ENCODE peak calls at places on chromosomes 1 and 21, in five cellular contexts. One of them, this sample, is unnamed.

GRCh38 chr21:37615962-37616361 is 249.4 kb downstream of the DYRK1A start:
- DNase-seq in heart left ventricle: no peak
- DNase-seq in lung: no peak
- DNase-seq in endothelial cell: no peak
- DNase-seq in NCI-H345: no peak
- DNase-seq in this sample: no peak

GRCh38 chr1:225156254-225156653 is 226.8 kb downstream of the DNAH14 start:
- DNase-seq in heart left ventricle: no peak
- DNase-seq in lung: no peak
- DNase-seq in endothelial cell: no peak
- DNase-seq in NCI-H345: no peak
- DNase-seq in this sample: no peak

GRCh38 chr1:185559684-185560310 is 174.4 kb upstream of the HMCN1 start:
- DNase-seq in heart left ventricle: peak
- DNase-seq in lung: peak
- DNase-seq in endothelial cell: peak
- DNase-seq in NCI-H345: no peak
- DNase-seq in this sample: peak

GRCh38 chr21:26153758-26154157 is 16.8 kb downstream of the APP start:
- DNase-seq in heart left ventricle: no peak
- DNase-seq in lung: no peak
- DNase-seq in endothelial cell: no peak
- DNase-seq in NCI-H345: no peak
- DNase-seq in this sample: no peak

GRCh38 chr21:33441489-33442477 is 38.0 kb downstream of the TMEM50B start:
- DNase-seq in heart left ventricle: no peak
- DNase-seq in lung: peak
- DNase-seq in endothelial cell: no peak
- DNase-seq in NCI-H345: peak
- DNase-seq in this sample: no peak

GRCh38 chr1:224651188-224651587 is 35.1 kb downstream of the CNIH3 start:
- DNase-seq in heart left ventricle: no peak
- DNase-seq in lung: no peak
- DNase-seq in endothelial cell: no peak
- DNase-seq in NCI-H345: no peak
- DNase-seq in this sample: no peak

GRCh38 chr1:113943028-113943811 is 14.1 kb downstream of the HIPK1 start:
- DNase-seq in heart left ventricle: no peak
- DNase-seq in lung: no peak
- DNase-seq in endothelial cell: no peak
- DNase-seq in NCI-H345: no peak
- DNase-seq in this sample: no peak

GRCh38 chr1:58885998-58886397 is 102.2 kb upstream of the JUN start:
- DNase-seq in heart left ventricle: no peak
- DNase-seq in lung: no peak
- DNase-seq in endothelial cell: no peak
- DNase-seq in NCI-H345: peak
- DNase-seq in this sample: no peak

GRCh38 chr1:202806845-202807366 is 1.3 kb downstream of the KDM5B start:
- DNase-seq in heart left ventricle: no peak
- DNase-seq in lung: no peak
- DNase-seq in endothelial cell: peak
- DNase-seq in NCI-H345: peak
- DNase-seq in this sample: peak

GRCh38 chr1:173639102-173639501 is 4.0 kb downstream of the TEX50 start:
- DNase-seq in heart left ventricle: no peak
- DNase-seq in lung: no peak
- DNase-seq in endothelial cell: no peak
- DNase-seq in NCI-H345: no peak
- DNase-seq in this sample: peak

GRCh38 chr1:1402081-1402900 is 3.2 kb upstream of the CCNL2 start:
- DNase-seq in heart left ventricle: no peak
- DNase-seq in lung: no peak
- DNase-seq in endothelial cell: peak
- DNase-seq in NCI-H345: peak
- DNase-seq in this sample: peak

GRCh38 chr1:245997471-245998258 is 509.4 kb downstream of the SMYD3 start:
- DNase-seq in heart left ventricle: peak
- DNase-seq in lung: no peak
- DNase-seq in endothelial cell: no peak
- DNase-seq in NCI-H345: no peak
- DNase-seq in this sample: no peak

GRCh38 chr21:27300770-27301169 is 333.9 kb upstream of the ADAMTS5 start:
- DNase-seq in heart left ventricle: no peak
- DNase-seq in lung: no peak
- DNase-seq in endothelial cell: no peak
- DNase-seq in NCI-H345: no peak
- DNase-seq in this sample: no peak

GRCh38 chr1:181140398-181140797 is 51.9 kb downstream of the IER5 start:
- DNase-seq in heart left ventricle: no peak
- DNase-seq in lung: no peak
- DNase-seq in endothelial cell: no peak
- DNase-seq in NCI-H345: no peak
- DNase-seq in this sample: no peak

GRCh38 chr1:244897476-244898254 is 33.3 kb upstream of the HNRNPU start:
- DNase-seq in heart left ventricle: no peak
- DNase-seq in lung: no peak
- DNase-seq in endothelial cell: no peak
- DNase-seq in NCI-H345: no peak
- DNase-seq in this sample: no peak

GRCh38 chr1:40592107-40592773 is 60.8 kb downstream of the ZNF684 start:
- DNase-seq in heart left ventricle: no peak
- DNase-seq in lung: no peak
- DNase-seq in endothelial cell: peak
- DNase-seq in NCI-H345: peak
- DNase-seq in this sample: peak

GRCh38 chr1:8662380-8663072 is 154.9 kb downstream of the RERE start:
- DNase-seq in heart left ventricle: no peak
- DNase-seq in lung: no peak
- DNase-seq in endothelial cell: no peak
- DNase-seq in NCI-H345: no peak
- DNase-seq in this sample: no peak

GRCh38 chr1:25106352-25106751 is 126.0 kb downstream of the SYF2 start:
- DNase-seq in heart left ventricle: no peak
- DNase-seq in lung: no peak
- DNase-seq in endothelial cell: no peak
- DNase-seq in NCI-H345: no peak
- DNase-seq in this sample: no peak

GRCh38 chr1:15110867-15111230 is 42.7 kb upstream of the TMEM51 start:
- DNase-seq in heart left ventricle: no peak
- DNase-seq in lung: no peak
- DNase-seq in endothelial cell: peak
- DNase-seq in NCI-H345: no peak
- DNase-seq in this sample: no peak

GRCh38 chr1:198253668-198254067 is 96.9 kb downstream of the NEK7 start:
- DNase-seq in heart left ventricle: no peak
- DNase-seq in lung: no peak
- DNase-seq in endothelial cell: no peak
- DNase-seq in NCI-H345: no peak
- DNase-seq in this sample: no peak

GRCh38 chr21:42560517-42561179 is 47.0 kb downstream of the SLC37A1 start:
- DNase-seq in heart left ventricle: peak
- DNase-seq in lung: no peak
- DNase-seq in endothelial cell: no peak
- DNase-seq in NCI-H345: no peak
- DNase-seq in this sample: no peak

GRCh38 chr1:245180496-245180895 is 25.7 kb downstream of the KIF26B start:
- DNase-seq in heart left ventricle: no peak
- DNase-seq in lung: no peak
- DNase-seq in endothelial cell: peak
- DNase-seq in NCI-H345: no peak
- DNase-seq in this sample: no peak

GRCh38 chr21:16215193-16215592 is 485.4 kb downstream of the USP25 start:
- DNase-seq in heart left ventricle: no peak
- DNase-seq in lung: no peak
- DNase-seq in endothelial cell: no peak
- DNase-seq in NCI-H345: no peak
- DNase-seq in this sample: no peak

GRCh38 chr1:92441316-92442311 is 45.1 kb downstream of the GFI1 start:
- DNase-seq in heart left ventricle: no peak
- DNase-seq in lung: no peak
- DNase-seq in endothelial cell: no peak
- DNase-seq in NCI-H345: peak
- DNase-seq in this sample: no peak

GRCh38 chr1:98046031-98046641 is 125.3 kb upstream of the DPYD start:
- DNase-seq in heart left ventricle: no peak
- DNase-seq in lung: no peak
- DNase-seq in endothelial cell: peak
- DNase-seq in NCI-H345: peak
- DNase-seq in this sample: no peak

GRCh38 chr1:230424440-230425251 is 1.5 kb downstream of the PGBD5 start:
- DNase-seq in heart left ventricle: no peak
- DNase-seq in lung: no peak
- DNase-seq in endothelial cell: peak
- DNase-seq in NCI-H345: peak
- DNase-seq in this sample: no peak

GRCh38 chr1:74733616-74734484 is 898 bp downstream of the TYW3 start:
- DNase-seq in heart left ventricle: no peak
- DNase-seq in lung: no peak
- DNase-seq in endothelial cell: peak
- DNase-seq in NCI-H345: peak
- DNase-seq in this sample: peak

GRCh38 chr1:101290119-101290921 is 53.5 kb downstream of the S1PR1 start:
- DNase-seq in heart left ventricle: no peak
- DNase-seq in lung: no peak
- DNase-seq in endothelial cell: no peak
- DNase-seq in NCI-H345: no peak
- DNase-seq in this sample: no peak

GRCh38 chr1:220533504-220534109 is 5.7 kb downstream of the MARK1 start:
- DNase-seq in heart left ventricle: no peak
- DNase-seq in lung: no peak
- DNase-seq in endothelial cell: no peak
- DNase-seq in NCI-H345: no peak
- DNase-seq in this sample: no peak

GRCh38 chr21:34528131-34528561 is 16.1 kb upstream of the KCNE1 start:
- DNase-seq in heart left ventricle: no peak
- DNase-seq in lung: no peak
- DNase-seq in endothelial cell: no peak
- DNase-seq in NCI-H345: no peak
- DNase-seq in this sample: no peak

GRCh38 chr21:45532826-45533730 is 9.2 kb downstream of the SLC19A1 start:
- DNase-seq in heart left ventricle: peak
- DNase-seq in lung: no peak
- DNase-seq in endothelial cell: no peak
- DNase-seq in NCI-H345: no peak
- DNase-seq in this sample: no peak

GRCh38 chr21:32314806-32315205 is 16.2 kb downstream of the MRAP start:
- DNase-seq in heart left ventricle: no peak
- DNase-seq in lung: no peak
- DNase-seq in endothelial cell: no peak
- DNase-seq in NCI-H345: no peak
- DNase-seq in this sample: no peak

GRCh38 chr1:100816049-100816448 is 78.6 kb downstream of the EXTL2 start:
- DNase-seq in heart left ventricle: no peak
- DNase-seq in lung: no peak
- DNase-seq in endothelial cell: no peak
- DNase-seq in NCI-H345: no peak
- DNase-seq in this sample: no peak

GRCh38 chr1:201172336-201172735 is 18.1 kb upstream of the TMEM9 start:
- DNase-seq in heart left ventricle: no peak
- DNase-seq in lung: no peak
- DNase-seq in endothelial cell: no peak
- DNase-seq in NCI-H345: no peak
- DNase-seq in this sample: no peak

This sample was measured in erythroblast.